ENCODE peak calls at places on chromosomes 2 and 18, in four cellular contexts. W is K562, K is HepG2, G is H1. V is an unnamed sample.

GRCh38 chr2:98805412-98806265 is 74.7 kb upstream of the MGAT4A start:
- DNase-seq in W (no peak), K (peak; percentile 83), G (no peak), V (no peak)

GRCh38 chr2:204544961-204545860 is at the start of gene PARD3B:
- DNase-seq in W (peak; percentile 22), K (peak; percentile 14), G (peak; percentile 76), V (peak; percentile 70)

GRCh38 chr2:17800219-17800618 is 16.0 kb upstream of the MSGN1 start:
- DNase-seq in W (no peak), K (peak; percentile 76), G (no peak), V (no peak)

GRCh38 chr2:235883675-235884074 is 284.5 kb downstream of the GBX2 start:
- DNase-seq in W (no peak), K (no peak), G (no peak), V (no peak)

GRCh38 chr18:55328301-55328700 is 259.7 kb downstream of the TCF4 start:
- DNase-seq in W (no peak), K (no peak), G (no peak), V (no peak)

GRCh38 chr2:239355139-239355538 is 45.7 kb downstream of the HDAC4 start:
- DNase-seq in W (no peak), K (no peak), G (no peak), V (no peak)

GRCh38 chr2:29050591-29050990 is 23.7 kb downstream of the PCARE start:
- DNase-seq in W (no peak), K (no peak), G (no peak), V (no peak)

GRCh38 chr2:19685713-19686112 is 216.1 kb downstream of the TTC32 start:
- DNase-seq in W (no peak), K (no peak), G (no peak), V (no peak)

GRCh38 chr2:101356486-101356885 is 30.8 kb downstream of the CREG2 start:
- DNase-seq in W (no peak), K (no peak), G (no peak), V (no peak)

GRCh38 chr2:39736593-39736992 is 42.5 kb downstream of the THUMPD2 start:
- DNase-seq in W (no peak), K (no peak), G (no peak), V (no peak)

GRCh38 chr2:48851161-48851560 is 95.6 kb upstream of the LHCGR start:
- DNase-seq in W (no peak), K (no peak), G (no peak), V (no peak)

GRCh38 chr2:172735646-172736418 is at the start of gene RAPGEF4:
- DNase-seq in W (no peak), K (no peak), G (peak; percentile 63), V (peak; percentile 47)

GRCh38 chr2:10497797-10498251 is 49.7 kb upstream of the ODC1 start:
- DNase-seq in W (peak; percentile 73), K (peak; percentile 52), G (peak; percentile 43), V (no peak)
- TF ChIP-seq SP1 in W (peak; percentile 21), K (no peak), G (no peak), V (no peak)

GRCh38 chr2:15940661-15941482 is 522 bp downstream of the MYCN start:
- DNase-seq in W (no peak), K (no peak), G (peak; percentile 68), V (peak; percentile 25)

GRCh38 chr2:15942711-15943345 is 2.5 kb downstream of the MYCN start:
- DNase-seq in W (no peak), K (no peak), G (no peak), V (no peak)

GRCh38 chr2:15941970-15942710 is 1.8 kb downstream of the MYCN start:
- DNase-seq in W (no peak), K (no peak), G (peak; percentile 72), V (peak; percentile 53)

GRCh38 chr2:15939854-15940660 is at the start of gene MYCN:
- DNase-seq in W (peak; percentile 12), K (peak; percentile 41), G (peak; percentile 89), V (peak; percentile 90)

GRCh38 chr2:15941483-15941853 is 1.1 kb downstream of the MYCN start:
- DNase-seq in W (no peak), K (no peak), G (peak; percentile 74), V (peak; percentile 79)
- TF ChIP-seq JUN in W (no peak), K (no peak), G (no peak), V (no peak)

GRCh38 chr2:197097578-197098366 is 171.3 kb upstream of the PGAP1 start:
- DNase-seq in W (no peak), K (no peak), G (no peak), V (no peak)
- TF ChIP-seq SP1 in W (no peak), K (no peak), G (no peak), V (no peak)

DNA sequence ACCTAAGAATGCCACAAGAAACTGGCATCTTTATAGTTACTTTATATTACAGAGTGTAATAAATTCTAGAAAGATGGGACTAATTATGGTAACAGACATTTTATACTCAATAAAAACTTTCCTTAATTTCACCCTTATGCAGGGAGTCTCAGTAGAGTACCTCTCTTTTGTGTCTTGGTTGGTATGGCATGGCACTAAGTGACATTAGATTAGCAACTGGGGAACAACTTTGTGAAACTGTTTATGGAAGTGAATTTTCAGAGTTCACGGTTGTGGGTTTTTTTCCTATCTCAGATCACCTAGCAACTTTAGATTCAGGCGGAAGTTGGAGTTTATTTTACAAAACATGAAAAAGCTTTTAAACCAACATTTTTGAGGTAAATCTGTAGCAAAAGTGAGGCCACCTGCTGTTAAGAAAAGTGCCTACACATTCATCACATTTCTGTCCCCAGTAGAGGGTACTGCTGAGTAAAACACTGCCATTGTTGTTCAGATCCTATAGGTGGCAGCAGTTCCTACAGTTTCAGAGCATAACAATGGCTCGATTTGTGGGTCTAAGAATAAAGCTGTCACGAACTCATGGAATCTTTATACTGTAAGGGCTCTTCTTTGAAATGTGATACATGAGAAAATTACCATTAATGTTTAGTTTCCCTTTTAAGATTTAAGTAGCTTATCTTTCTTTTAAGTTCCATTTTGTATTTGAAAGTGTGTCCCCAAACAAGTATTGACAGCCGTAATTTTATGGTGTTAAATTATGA is 117.6 kb downstream of the CAMKMT start:
- DNase-seq in W (peak; percentile 80), K (peak; percentile 89), G (no peak), V (no peak)
- TF ChIP-seq JUN in W (no peak), K (no peak), G (no peak), V (no peak)

GRCh38 chr2:240622631-240623235 is 2.5 kb upstream of the GPR35 start:
- DNase-seq in W (no peak), K (no peak), G (no peak), V (peak; percentile 16)
- TF ChIP-seq SP1 in W (no peak), K (no peak), G (no peak), V (no peak)

GRCh38 chr2:73291461-73292315 is 1.7 kb downstream of the EGR4 start:
- DNase-seq in W (no peak), K (no peak), G (peak; percentile 76), V (peak; percentile 70)

GRCh38 chr2:73289304-73289703 is 4.0 kb downstream of the EGR4 start:
- DNase-seq in W (no peak), K (no peak), G (no peak), V (no peak)

GRCh38 chr2:73291093-73291460 is 2.3 kb downstream of the EGR4 start:
- DNase-seq in W (peak; percentile 73), K (no peak), G (peak; percentile 90), V (peak; percentile 81)

GRCh38 chr2:73292316-73292905 is 937 bp downstream of the EGR4 start:
- DNase-seq in W (no peak), K (no peak), G (peak; percentile 56), V (no peak)

GRCh38 chr2:73290049-73290839 is 3.1 kb downstream of the EGR4 start:
- DNase-seq in W (peak; percentile 57), K (peak; percentile 61), G (peak; percentile 65), V (peak; percentile 61)
- TF ChIP-seq JUN in W (no peak), K (no peak), G (no peak), V (no peak)